ENCODE peak calls at places on chromosomes 4 and X, in ten cellular contexts. V is breast epithelium, J is esophagus squamous epithelium, F is ascending aorta, E is endodermal cell, M is GM23338, X is IMR-90, Q is tibial artery, P is H9, C is fibroblast of lung. S is an unnamed sample.

GRCh38 chr4:53899544-53900274 is 164.7 kb downstream of the CHIC2 start:
- DNase-seq in V (no peak), J (no peak), F (no peak), E (no peak), M (no peak), X (peak; percentile 88), Q (no peak), P (no peak), C (peak; percentile 43), S (no peak)

GRCh38 chr4:37601527-37601926 is 84.6 kb downstream of the RELL1 start:
- DNase-seq in V (no peak), J (no peak), F (no peak), E (no peak), M (no peak), X (peak; percentile 56), Q (no peak), P (no peak), C (peak; percentile 71), S (peak; percentile 49)

GRCh38 chrX:15564981-15565579 is 35.7 kb downstream of the ACE2 start:
- DNase-seq in V (peak; percentile 52), J (no peak), F (no peak), E (peak; percentile 86), M (peak; percentile 63), X (peak; percentile 44), Q (peak; percentile 55), P (peak; percentile 72), C (peak; percentile 49), S (peak; percentile 53)

GRCh38 chr4:159222158-159222557 is 119.3 kb downstream of the RAPGEF2 start:
- DNase-seq in V (no peak), J (no peak), F (no peak), E (no peak), M (no peak), X (no peak), Q (no peak), P (no peak), C (no peak), S (no peak)

GRCh38 chr4:64880557-64880956 is 471.3 kb upstream of the TECRL start:
- DNase-seq in V (no peak), J (no peak), F (no peak), E (no peak), M (no peak), X (no peak), Q (no peak), P (no peak), C (no peak), S (no peak)

GRCh38 chrX:33379839-33380238 is 168.5 kb upstream of the DMD start:
- DNase-seq in V (no peak), J (no peak), F (no peak), E (no peak), M (no peak), X (no peak), Q (no peak), P (no peak), C (no peak), S (no peak)

GRCh38 chr4:184960505-184960971 is 57.8 kb upstream of the HELT start:
- DNase-seq in V (no peak), J (no peak), F (no peak), E (no peak), M (no peak), X (no peak), Q (no peak), P (peak; percentile 4), C (no peak), S (peak; percentile 14)

GRCh38 chrX:40094900-40095587 is 2.7 kb downstream of the BCOR start:
- DNase-seq in V (no peak), J (no peak), F (no peak), E (peak; percentile 67), M (no peak), X (no peak), Q (no peak), P (peak; percentile 36), C (no peak), S (no peak)

GRCh38 chr4:139314047-139314800 is 11.9 kb upstream of the NDUFC1 start:
- DNase-seq in V (no peak), J (no peak), F (no peak), E (peak; percentile 75), M (peak; percentile 49), X (no peak), Q (no peak), P (no peak), C (no peak), S (no peak)

GRCh38 chr4:139315221-139315675 is 13.0 kb upstream of the NDUFC1 start:
- DNase-seq in V (no peak), J (no peak), F (no peak), E (peak; percentile 52), M (no peak), X (no peak), Q (no peak), P (no peak), C (no peak), S (no peak)

GRCh38 chr4:139316733-139317132 is 14.5 kb upstream of the NDUFC1 start:
- DNase-seq in V (no peak), J (no peak), F (no peak), E (no peak), M (no peak), X (no peak), Q (no peak), P (no peak), C (no peak), S (no peak)

GRCh38 chr4:139319571-139319970 is 17.3 kb upstream of the NDUFC1 start:
- DNase-seq in V (no peak), J (no peak), F (no peak), E (no peak), M (no peak), X (no peak), Q (no peak), P (no peak), C (no peak), S (no peak)

DNA sequence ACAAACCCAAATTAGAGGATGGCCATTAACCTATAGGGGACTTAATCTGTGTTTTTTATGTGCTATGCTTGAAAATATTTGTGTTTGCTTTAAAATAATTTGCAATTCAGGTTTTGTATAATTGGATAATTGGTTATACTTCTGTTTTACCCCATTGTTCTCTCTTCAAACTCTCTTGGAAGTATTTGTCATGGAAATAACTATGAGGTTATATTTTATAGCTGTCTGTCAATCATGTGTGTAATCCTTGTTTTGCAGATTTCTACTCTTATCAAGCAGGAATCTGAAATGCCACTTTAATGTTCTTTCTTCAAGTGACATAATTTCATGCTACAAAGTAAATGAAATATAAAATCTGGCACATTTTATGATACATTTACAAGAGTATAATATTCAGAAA is 15.4 kb upstream of the NDUFC1 start:
- DNase-seq in V (no peak), J (no peak), F (no peak), E (no peak), M (no peak), X (no peak), Q (no peak), P (no peak), C (no peak), S (no peak)
- H3K4me1 ChIP-seq in V (no peaks in the 10 kb centered on the region), J (peaks cover 21% of the 10 kb centered on the region), F (peaks cover 3% of the 10 kb centered on the region), E (no peaks in the 10 kb centered on the region), M (peaks cover 39% of the 10 kb centered on the region), X (peaks cover under 1% of the 10 kb centered on the region), Q (peaks cover 10% of the 10 kb centered on the region), P (no peaks in the 10 kb centered on the region), C (no peaks in the 10 kb centered on the region), S (no peaks in the 10 kb centered on the region)

GRCh38 chrX:134782796-134783195 is 124.5 kb upstream of the PLAC1 start:
- DNase-seq in V (no peak), J (no peak), F (no peak), E (no peak), M (peak; percentile 35), X (peak; percentile 59), Q (no peak), P (no peak), C (peak; percentile 20), S (no peak)
- TF ChIP-seq CTCF in V (peak; percentile 48), J (peak; percentile 54), F (peak; percentile 47), E (peak; percentile 73), M (peak; percentile 50), X (peak; percentile 70), Q (peak; percentile 35), P (peak; percentile 64), C (peak; percentile 49), S (peak; percentile 68)

DNA sequence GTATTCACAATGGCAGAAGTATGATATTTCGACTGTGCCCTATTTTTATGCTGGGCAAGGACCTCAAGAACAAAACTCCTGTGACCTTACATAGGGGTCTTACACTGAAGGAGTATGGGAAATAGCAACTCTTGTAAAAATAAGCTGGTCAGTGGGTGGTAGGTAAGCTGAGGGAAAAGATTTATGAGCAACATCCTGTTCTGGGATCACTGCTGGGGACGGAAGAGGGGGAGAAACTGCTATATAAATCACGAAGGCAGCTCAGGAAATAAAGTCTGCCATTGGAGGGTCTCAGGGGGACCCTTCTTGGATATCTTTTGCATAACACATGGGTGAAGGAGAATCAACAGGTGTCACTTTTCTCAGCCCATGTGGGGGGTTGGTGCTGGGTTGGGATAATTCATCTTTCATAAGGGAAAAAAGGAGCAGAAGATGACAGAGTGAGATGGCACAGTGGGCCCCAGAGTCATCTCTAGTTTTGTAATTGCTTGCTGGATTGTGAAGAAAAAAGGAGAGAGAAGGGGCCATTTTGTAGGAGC is 33.7 kb downstream of the AFF1 start:
- DNase-seq in V (no peak), J (no peak), F (no peak), E (no peak), M (no peak), X (no peak), Q (no peak), P (no peak), C (no peak), S (no peak)
- H3K4me1 ChIP-seq in V (no peaks in the 10 kb centered on the region), J (peaks cover 93% of the 10 kb centered on the region), F (peaks cover 5% of the 10 kb centered on the region), E (peaks cover 9% of the 10 kb centered on the region), M (peaks cover 69% of the 10 kb centered on the region), X (peaks cover 3% of the 10 kb centered on the region), Q (peaks cover 30% of the 10 kb centered on the region), P (peaks cover 25% of the 10 kb centered on the region), C (no peaks in the 10 kb centered on the region), S (peaks cover 11% of the 10 kb centered on the region)

GRCh38 chr4:26788341-26788733 is 72.3 kb upstream of the STIM2 start:
- DNase-seq in V (no peak), J (no peak), F (no peak), E (no peak), M (no peak), X (peak; percentile 12), Q (no peak), P (no peak), C (no peak), S (no peak)

GRCh38 chr4:26789208-26789607 is 71.4 kb upstream of the STIM2 start:
- DNase-seq in V (no peak), J (no peak), F (no peak), E (no peak), M (no peak), X (no peak), Q (no peak), P (no peak), C (peak; percentile 18), S (peak; percentile 39)

GRCh38 chr4:26785766-26786165 is 74.9 kb upstream of the STIM2 start:
- DNase-seq in V (no peak), J (no peak), F (no peak), E (no peak), M (no peak), X (no peak), Q (no peak), P (no peak), C (no peak), S (no peak)

GRCh38 chr4:26786916-26787315 is 73.7 kb upstream of the STIM2 start:
- DNase-seq in V (no peak), J (no peak), F (no peak), E (no peak), M (no peak), X (no peak), Q (no peak), P (no peak), C (no peak), S (no peak)

DNA sequence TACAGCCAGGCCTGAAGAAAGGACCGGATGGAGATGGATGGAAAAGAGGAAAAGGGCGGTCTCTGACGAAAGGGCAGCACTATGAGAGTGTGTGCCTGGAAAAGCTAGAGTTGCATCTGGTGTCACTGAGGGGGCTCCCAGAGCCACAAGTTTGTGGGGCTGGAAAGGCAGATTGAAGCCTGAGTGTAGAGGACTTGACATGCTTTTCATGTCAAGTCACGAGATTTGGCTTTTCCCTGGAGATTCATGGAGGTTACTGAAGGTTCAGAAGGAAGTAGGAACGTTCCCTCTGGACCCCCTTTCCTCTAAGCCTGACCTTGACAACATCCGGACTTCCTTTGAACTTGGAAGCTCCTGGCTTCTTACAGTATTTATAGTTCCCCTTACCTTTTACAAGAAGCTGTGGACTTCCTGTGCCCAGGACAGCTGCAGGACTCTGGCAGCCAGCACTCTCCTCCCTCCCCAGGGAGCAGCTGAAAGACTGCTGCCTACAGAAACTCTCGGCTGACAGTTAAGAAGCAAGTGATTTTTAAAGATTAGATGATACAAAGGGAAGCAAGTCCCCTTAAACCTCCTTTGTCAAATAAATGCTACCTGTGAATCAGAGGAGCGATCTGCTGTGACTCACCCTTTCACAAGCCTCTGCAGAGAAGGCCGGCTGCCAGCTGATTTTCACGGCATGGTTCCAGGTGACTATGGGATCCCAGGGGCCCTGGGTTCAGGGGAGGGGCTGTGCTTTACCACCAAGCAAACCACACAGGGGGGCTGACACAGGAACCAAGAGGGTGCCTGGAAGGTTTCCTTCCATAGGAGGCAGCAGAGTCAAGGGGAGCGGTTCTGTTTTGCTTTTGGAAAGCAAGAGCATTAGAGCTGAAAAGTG is 72.9 kb upstream of the STIM2 start:
- DNase-seq in V (peak; percentile 65), J (no peak), F (no peak), E (peak; percentile 90), M (peak; percentile 72), X (peak; percentile 76), Q (no peak), P (peak; percentile 70), C (peak; percentile 85), S (peak; percentile 76)
- TF ChIP-seq CTCF in V (no peak), J (peak; percentile 32), F (peak; percentile 6), E (peak; percentile 76), M (peak; percentile 47), X (no peak), Q (no peak), P (peak; percentile 74), C (peak; percentile 39), S (peak; percentile 62)

S was measured in foreskin keratinocyte.